ENCODE peak calls at places on chromosomes 7 and 10, in four cellular contexts. U is heart right ventricle; S is CD8-positive, alpha-beta T cell; Q is brain microvascular endothelial cell. A is an unnamed sample.

GRCh38 chr10:50576245-50576815 is 47.4 kb downstream of the SGMS1 start:
- DNase-seq in S (no peak), U (no peak), Q (peak), A (no peak)

GRCh38 chr10:101766753-101767599 is 8.9 kb downstream of the FGF8 start:
- DNase-seq in Q (no peak), U (no peak), S (no peak), A (peak)

GRCh38 chr10:100518761-100519241 is 860 bp downstream of the SEC31B start:
- DNase-seq in U (no peak), S (peak), Q (peak), A (peak)

GRCh38 chr10:103451091-103451801 is 924 bp downstream of the CALHM2 start:
- DNase-seq in Q (no peak), S (peak), U (peak), A (no peak)

GRCh38 chr7:91898240-91898992 is 17.9 kb upstream of the MTERF1 start:
- DNase-seq in U (no peak), S (no peak), Q (no peak), A (no peak)

GRCh38 chr7:87513735-87514319 is 38.3 kb upstream of the ABCB4 start:
- DNase-seq in U (no peak), S (no peak), Q (no peak), A (no peak)

GRCh38 chr7:21999896-22000295 is 54.2 kb upstream of the CDCA7L start:
- DNase-seq in U (no peak), S (no peak), Q (peak), A (no peak)

GRCh38 chr10:95741807-95742528 is 14.0 kb upstream of the ENTPD1 start:
- DNase-seq in U (no peak), Q (peak), S (no peak), A (peak)

GRCh38 chr7:92135490-92135889 is 1.2 kb upstream of the CYP51A1 start:
- DNase-seq in U (no peak), Q (no peak), S (no peak), A (peak)

GRCh38 chr7:116671681-116672595 is at the start of gene MET:
- DNase-seq in Q (peak), S (no peak), U (peak), A (peak)

GRCh38 chr7:109529712-109530111 is 960.0 kb downstream of the DNAJB9 start:
- DNase-seq in S (no peak), Q (no peak), U (no peak), A (peak)

GRCh38 chr10:97822261-97822687 is 27.4 kb upstream of the GOLGA7B start:
- DNase-seq in Q (no peak), U (peak), S (no peak), A (no peak)

GRCh38 chr7:391961-392524 is 102.1 kb downstream of the FOXL3 start:
- DNase-seq in U (no peak), Q (no peak), S (no peak), A (peak)

GRCh38 chr7:44150466-44150832 is 9.3 kb upstream of the MYL7 start:
- DNase-seq in U (no peak), Q (no peak), S (no peak), A (no peak)

GRCh38 chr10:58217612-58218011 is 50.1 kb downstream of the IPMK start:
- DNase-seq in Q (no peak), U (no peak), S (no peak), A (no peak)

GRCh38 chr7:17371656-17372524 is 73.4 kb downstream of the AHR start:
- DNase-seq in U (no peak), Q (peak), S (no peak), A (no peak)

GRCh38 chr7:70614237-70614984 is 517.5 kb upstream of the GALNT17 start:
- DNase-seq in U (peak), Q (no peak), S (no peak), A (peak)

GRCh38 chr7:75931676-75932075 is 16.7 kb downstream of the POR start:
- DNase-seq in U (no peak), S (no peak), Q (no peak), A (no peak)

GRCh38 chr10:42973870-42974692 is 102.8 kb upstream of the RET start:
- DNase-seq in S (no peak), Q (no peak), U (no peak), A (peak)

GRCh38 chr7:33196194-33196593 is 66.8 kb downstream of the BBS9 start:
- DNase-seq in Q (peak), U (no peak), S (no peak), A (no peak)

GRCh38 chr10:113872139-113873030 is 17.9 kb downstream of the NHLRC2 start:
- DNase-seq in S (no peak), U (no peak), Q (no peak), A (no peak)

GRCh38 chr10:22437620-22438588 is 92.6 kb downstream of the SPAG6 start:
- DNase-seq in S (peak), Q (no peak), U (no peak), A (no peak)

GRCh38 chr10:122441961-122442360 is 12.5 kb upstream of the ARMS2 start:
- DNase-seq in Q (peak), S (no peak), U (no peak), A (no peak)

GRCh38 chr7:102125127-102125561 is 161.5 kb upstream of the SH2B2 start:
- DNase-seq in U (peak), S (no peak), Q (peak), A (peak)
- TF ChIP-seq CTCF in U (peak), S (no peak), Q (peak), A (no peak)

DNA sequence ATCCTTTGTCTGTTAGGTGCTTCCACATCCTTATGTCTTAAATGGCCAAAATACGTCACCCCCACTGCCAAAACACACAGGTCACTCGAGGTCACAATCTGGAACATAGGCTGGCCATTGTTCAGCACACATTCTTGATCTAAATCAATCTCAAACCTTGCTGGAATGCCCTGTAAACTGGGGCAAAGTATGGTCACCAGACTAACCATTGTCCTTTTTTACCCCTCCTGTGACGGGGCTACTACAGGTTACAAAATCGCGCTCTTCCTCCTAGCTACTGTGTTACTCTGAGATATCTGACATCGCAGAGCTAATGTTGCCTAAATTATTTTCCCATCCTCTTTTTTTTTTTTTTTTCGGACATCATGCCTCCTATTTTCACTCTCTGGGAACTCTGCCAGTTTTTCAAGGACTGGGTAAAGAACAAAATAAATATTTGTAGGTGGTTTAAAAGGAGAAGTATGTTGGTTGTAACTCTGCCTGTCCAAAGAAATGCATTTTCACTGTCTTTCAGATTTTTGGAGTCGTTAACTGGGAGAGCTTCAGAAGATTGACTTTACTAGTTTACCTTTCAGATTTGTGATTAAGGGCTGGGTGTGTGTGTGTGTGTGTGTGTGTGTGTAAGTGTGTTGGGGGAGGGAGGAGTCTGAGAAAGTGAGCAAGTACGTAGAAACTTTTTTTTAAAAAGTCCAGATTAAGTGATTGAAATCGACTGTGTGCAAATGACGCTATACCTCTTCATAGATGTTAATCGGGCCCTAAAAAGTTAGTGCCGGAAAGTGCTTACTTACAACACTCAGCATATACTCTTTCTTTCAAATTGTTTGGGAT is 942 bp upstream of the KIAA1217 start:
- DNase-seq in U (no peak), Q (no peak), S (no peak), A (peak)
- H3K4me3 ChIP-seq in U (peak), Q (no peak), S (no peak), A (peak)

DNA sequence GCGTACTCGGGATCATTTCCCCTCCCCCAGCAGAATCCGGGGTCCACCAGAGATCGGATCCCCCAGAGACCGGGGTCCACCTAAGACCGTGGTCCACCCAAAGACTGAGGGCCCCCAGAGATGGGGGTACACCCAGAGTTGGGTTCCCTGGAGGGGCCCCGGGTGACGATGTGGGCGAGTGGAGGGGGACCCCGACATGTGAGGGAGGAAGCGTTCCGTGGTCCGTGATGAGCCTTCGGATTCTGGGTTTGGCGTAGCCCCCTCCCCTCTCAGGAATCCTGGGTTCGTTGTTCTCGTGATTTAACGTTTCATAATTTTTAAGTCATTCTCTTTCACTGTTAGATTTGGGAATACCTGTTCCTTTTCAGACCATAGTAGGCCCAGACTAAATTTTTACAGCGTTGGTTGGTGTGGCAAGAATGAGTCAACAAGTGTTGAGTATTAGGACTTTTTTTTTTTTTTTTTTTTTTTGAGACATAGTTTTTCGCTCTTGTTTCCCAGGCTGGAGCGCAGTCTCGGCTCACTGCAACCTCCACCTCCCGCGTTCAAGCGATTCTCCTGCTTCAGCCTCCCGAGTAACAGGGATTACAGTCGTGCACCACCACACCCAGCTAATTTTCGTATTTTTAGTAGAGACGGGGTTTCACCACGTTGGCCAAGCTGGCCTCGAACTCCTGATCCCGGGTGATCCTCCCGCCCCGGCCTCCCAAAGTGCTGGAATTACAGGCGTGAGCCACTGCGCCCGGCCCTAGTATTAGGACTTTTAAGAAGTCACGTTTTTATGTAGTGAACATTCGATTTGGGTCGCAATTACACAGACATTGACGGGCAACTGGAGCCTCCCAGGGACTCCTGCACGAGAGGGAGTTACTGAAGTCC is 672 bp downstream of the GTPBP4 start:
- DNase-seq in U (no peak), S (no peak), Q (no peak), A (no peak)
- H3K27ac ChIP-seq in U (peak), S (peak), Q (peak), A (peak)

GRCh38 chr7:94432799-94433198 is 38.1 kb downstream of the COL1A2 start:
- DNase-seq in S (no peak), Q (no peak), U (no peak), A (no peak)
- TF ChIP-seq CTCF in S (no peak), Q (no peak), U (no peak), A (no peak)

GRCh38 chr10:11180228-11180627 is 162.6 kb downstream of the CELF2 start:
- DNase-seq in U (no peak), S (no peak), Q (no peak), A (no peak)

GRCh38 chr10:11186330-11186729 is 168.7 kb downstream of the CELF2 start:
- DNase-seq in S (no peak), U (no peak), Q (no peak), A (no peak)

GRCh38 chr10:11181996-11182395 is 164.3 kb downstream of the CELF2 start:
- DNase-seq in U (peak), Q (no peak), S (no peak), A (no peak)

GRCh38 chr10:11184093-11184492 is 166.4 kb downstream of the CELF2 start:
- DNase-seq in Q (no peak), U (no peak), S (no peak), A (no peak)

DNA sequence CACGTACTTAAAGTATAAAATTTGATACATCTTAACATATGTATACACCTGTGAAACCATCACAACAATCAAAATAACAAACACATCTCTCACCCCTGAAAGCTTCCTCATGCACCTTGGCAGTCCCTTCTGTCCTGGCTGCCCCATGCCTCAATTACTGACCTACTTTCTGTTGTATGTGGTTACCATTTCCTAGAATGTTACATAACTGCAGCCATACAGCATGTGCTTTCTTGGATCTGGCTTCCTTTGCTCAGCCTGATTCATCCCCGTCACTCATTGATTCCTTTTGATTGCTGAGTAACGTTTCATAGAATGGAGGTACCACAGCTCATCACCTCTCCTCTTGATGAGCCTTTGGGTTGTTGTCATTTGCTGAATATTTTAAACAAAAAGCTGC is 165.3 kb downstream of the CELF2 start:
- DNase-seq in S (no peak), U (no peak), Q (no peak), A (no peak)
- H3K4me3 ChIP-seq in S (no peak), U (no peak), Q (no peak), A (no peak)

A was measured in endodermal cell.